ENCODE peak calls at places on chromosomes 13 and 19, in nine cellular contexts. One of them, this sample, is unnamed.

GRCh38 chr13:20525144-20525600 is 485 bp downstream of the CRYL1 start:
- DNase-seq in GM23248: peak; percentile 44
- DNase-seq in MM.1S: peak; percentile 6
- DNase-seq in OCI-LY7: no peak
- DNase-seq in neural progenitor cell: peak; percentile 54
- DNase-seq in GM23338: peak; percentile 66
- DNase-seq in PC-3: peak; percentile 21
- DNase-seq in HCT116: no peak
- DNase-seq in SK-N-SH: no peak
- DNase-seq in this sample: peak; percentile 50

GRCh38 chr19:14006766-14007562 is 844 bp upstream of the RFX1 start:
- DNase-seq in GM23248: no peak
- DNase-seq in MM.1S: no peak
- DNase-seq in OCI-LY7: no peak
- DNase-seq in neural progenitor cell: no peak
- DNase-seq in GM23338: peak; percentile 93
- DNase-seq in PC-3: no peak
- DNase-seq in HCT116: no peak
- DNase-seq in SK-N-SH: peak; percentile 93
- DNase-seq in this sample: peak; percentile 93

GRCh38 chr19:43699506-43700367 is 16.1 kb upstream of the IRGC start:
- DNase-seq in GM23248: peak; percentile 52
- DNase-seq in MM.1S: no peak
- DNase-seq in OCI-LY7: no peak
- DNase-seq in neural progenitor cell: peak; percentile 91
- DNase-seq in GM23338: peak; percentile 93
- DNase-seq in PC-3: no peak
- DNase-seq in HCT116: no peak
- DNase-seq in SK-N-SH: peak; percentile 63
- DNase-seq in this sample: peak; percentile 67

GRCh38 chr13:112255550-112256120 is 120.5 kb upstream of the SPACA7 start:
- DNase-seq in GM23248: no peak
- DNase-seq in MM.1S: no peak
- DNase-seq in OCI-LY7: no peak
- DNase-seq in neural progenitor cell: no peak
- DNase-seq in GM23338: no peak
- DNase-seq in PC-3: no peak
- DNase-seq in HCT116: no peak
- DNase-seq in SK-N-SH: no peak
- DNase-seq in this sample: no peak

GRCh38 chr19:14333101-14333871 is 48.0 kb upstream of the ADGRE5 start:
- DNase-seq in GM23248: peak; percentile 36
- DNase-seq in MM.1S: no peak
- DNase-seq in OCI-LY7: no peak
- DNase-seq in neural progenitor cell: peak; percentile 59
- DNase-seq in GM23338: peak; percentile 70
- DNase-seq in PC-3: peak; percentile 56
- DNase-seq in HCT116: no peak
- DNase-seq in SK-N-SH: peak; percentile 45
- DNase-seq in this sample: peak; percentile 51

GRCh38 chr19:17076539-17076919 is 952 bp downstream of the MYO9B start:
- DNase-seq in GM23248: peak; percentile 44
- DNase-seq in MM.1S: no peak
- DNase-seq in OCI-LY7: peak; percentile 45
- DNase-seq in neural progenitor cell: peak; percentile 29
- DNase-seq in GM23338: peak; percentile 17
- DNase-seq in PC-3: peak; percentile 31
- DNase-seq in HCT116: no peak
- DNase-seq in SK-N-SH: no peak
- DNase-seq in this sample: no peak

GRCh38 chr13:20219585-20219984 is 12.5 kb downstream of the GJB6 start:
- DNase-seq in GM23248: no peak
- DNase-seq in MM.1S: peak; percentile 60
- DNase-seq in OCI-LY7: no peak
- DNase-seq in neural progenitor cell: no peak
- DNase-seq in GM23338: no peak
- DNase-seq in PC-3: no peak
- DNase-seq in HCT116: no peak
- DNase-seq in SK-N-SH: no peak
- DNase-seq in this sample: no peak

GRCh38 chr19:34356875-34357274 is 8.1 kb upstream of the GPI start:
- DNase-seq in GM23248: no peak
- DNase-seq in MM.1S: no peak
- DNase-seq in OCI-LY7: no peak
- DNase-seq in neural progenitor cell: no peak
- DNase-seq in GM23338: no peak
- DNase-seq in PC-3: no peak
- DNase-seq in HCT116: no peak
- DNase-seq in SK-N-SH: no peak
- DNase-seq in this sample: no peak

GRCh38 chr13:44068737-44069136 is 189.0 kb downstream of the LACC1 start:
- DNase-seq in GM23248: peak; percentile 76
- DNase-seq in MM.1S: no peak
- DNase-seq in OCI-LY7: no peak
- DNase-seq in neural progenitor cell: no peak
- DNase-seq in GM23338: peak; percentile 41
- DNase-seq in PC-3: peak; percentile 82
- DNase-seq in HCT116: peak; percentile 13
- DNase-seq in SK-N-SH: no peak
- DNase-seq in this sample: no peak

GRCh38 chr19:952680-953500 is 27.1 kb downstream of the ARID3A start:
- DNase-seq in GM23248: no peak
- DNase-seq in MM.1S: no peak
- DNase-seq in OCI-LY7: peak; percentile 24
- DNase-seq in neural progenitor cell: no peak
- DNase-seq in GM23338: peak; percentile 58
- DNase-seq in PC-3: peak; percentile 58
- DNase-seq in HCT116: no peak
- DNase-seq in SK-N-SH: no peak
- DNase-seq in this sample: peak; percentile 92

GRCh38 chr13:110005563-110005962 is 219.2 kb upstream of the IRS2 start:
- DNase-seq in GM23248: peak; percentile 61
- DNase-seq in MM.1S: no peak
- DNase-seq in OCI-LY7: no peak
- DNase-seq in neural progenitor cell: no peak
- DNase-seq in GM23338: no peak
- DNase-seq in PC-3: no peak
- DNase-seq in HCT116: no peak
- DNase-seq in SK-N-SH: no peak
- DNase-seq in this sample: no peak

GRCh38 chr13:49893591-49893990 is 42.5 kb downstream of the SPRYD7 start:
- DNase-seq in GM23248: no peak
- DNase-seq in MM.1S: no peak
- DNase-seq in OCI-LY7: no peak
- DNase-seq in neural progenitor cell: no peak
- DNase-seq in GM23338: no peak
- DNase-seq in PC-3: no peak
- DNase-seq in HCT116: no peak
- DNase-seq in SK-N-SH: no peak
- DNase-seq in this sample: no peak

GRCh38 chr13:25365720-25366235 is 6.0 kb upstream of the ATP8A2 start:
- DNase-seq in GM23248: no peak
- DNase-seq in MM.1S: no peak
- DNase-seq in OCI-LY7: no peak
- DNase-seq in neural progenitor cell: no peak
- DNase-seq in GM23338: no peak
- DNase-seq in PC-3: no peak
- DNase-seq in HCT116: no peak
- DNase-seq in SK-N-SH: no peak
- DNase-seq in this sample: no peak

DNA sequence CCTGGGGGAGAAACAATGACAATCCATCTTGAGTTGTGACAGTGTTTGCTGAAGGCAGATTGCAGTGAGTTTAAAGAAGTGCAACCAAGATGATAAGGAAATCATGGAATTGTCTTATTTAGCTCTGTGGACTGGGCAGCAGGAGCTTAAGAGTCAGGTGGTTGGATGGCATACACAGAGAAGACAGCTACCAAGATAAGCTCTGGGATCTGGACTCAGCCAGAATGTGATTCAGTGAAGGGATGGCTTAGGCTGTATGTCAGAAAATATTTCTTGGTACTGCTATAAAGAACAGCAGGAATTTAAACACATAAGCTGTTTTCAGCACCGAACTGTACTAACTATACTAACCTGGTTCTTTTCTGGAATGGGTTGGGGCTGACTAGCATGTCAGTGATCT is 25.4 kb downstream of the B3GLCT start:
- DNase-seq in GM23248: no peak
- DNase-seq in MM.1S: no peak
- DNase-seq in OCI-LY7: no peak
- DNase-seq in neural progenitor cell: no peak
- DNase-seq in GM23338: no peak
- DNase-seq in PC-3: no peak
- DNase-seq in HCT116: no peak
- DNase-seq in SK-N-SH: no peak
- DNase-seq in this sample: peak; percentile 31
- H2AFZ ChIP-seq in GM23248: no peak overlapping the region
- H2AFZ ChIP-seq in MM.1S: no peak overlapping the region
- H2AFZ ChIP-seq in OCI-LY7: no peak overlapping the region
- H2AFZ ChIP-seq in neural progenitor cell: no peak overlapping the region
- H2AFZ ChIP-seq in GM23338: no peak overlapping the region
- H2AFZ ChIP-seq in PC-3: no peak overlapping the region
- H2AFZ ChIP-seq in HCT116: no peak overlapping the region
- H2AFZ ChIP-seq in SK-N-SH: no peak overlapping the region
- H2AFZ ChIP-seq in this sample: no peak overlapping the region

GRCh38 chr19:35702223-35703012 is 1.9 kb upstream of the ZBTB32 start:
- DNase-seq in GM23248: peak; percentile 99
- DNase-seq in MM.1S: peak; percentile 98
- DNase-seq in OCI-LY7: peak; percentile 99
- DNase-seq in neural progenitor cell: peak; percentile 99
- DNase-seq in GM23338: peak; percentile 100
- DNase-seq in PC-3: peak; percentile 96
- DNase-seq in HCT116: peak; percentile 96
- DNase-seq in SK-N-SH: peak; percentile 95
- DNase-seq in this sample: peak; percentile 96

GRCh38 chr19:35703343-35703742 is 1.0 kb upstream of the ZBTB32 start:
- DNase-seq in GM23248: no peak
- DNase-seq in MM.1S: no peak
- DNase-seq in OCI-LY7: no peak
- DNase-seq in neural progenitor cell: no peak
- DNase-seq in GM23338: peak; percentile 65
- DNase-seq in PC-3: no peak
- DNase-seq in HCT116: no peak
- DNase-seq in SK-N-SH: peak; percentile 40
- DNase-seq in this sample: no peak

GRCh38 chr19:35708391-35708790 is 4.0 kb downstream of the ZBTB32 start:
- DNase-seq in GM23248: no peak
- DNase-seq in MM.1S: no peak
- DNase-seq in OCI-LY7: no peak
- DNase-seq in neural progenitor cell: no peak
- DNase-seq in GM23338: no peak
- DNase-seq in PC-3: peak; percentile 42
- DNase-seq in HCT116: no peak
- DNase-seq in SK-N-SH: no peak
- DNase-seq in this sample: no peak

DNA sequence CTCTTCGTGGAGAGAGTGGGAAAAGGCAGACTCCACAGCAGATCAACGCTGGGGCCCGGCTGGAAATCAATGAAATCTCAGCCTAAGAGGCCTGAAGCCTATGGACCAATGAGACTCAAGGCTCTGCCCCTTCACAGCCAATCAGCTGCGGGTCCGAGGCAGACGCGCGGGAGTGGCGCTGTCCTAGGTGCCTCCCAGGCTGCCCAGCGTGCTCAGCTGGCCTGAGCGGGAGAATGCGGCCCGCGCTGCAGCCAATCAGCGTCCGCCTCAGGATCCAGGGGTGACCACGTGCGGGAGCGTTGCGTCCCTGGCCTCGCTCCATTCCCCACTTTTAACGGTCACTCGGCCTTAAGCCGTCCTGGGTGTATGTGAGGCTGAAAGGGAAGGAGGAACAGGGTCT is at the start of gene ZBTB32:
- DNase-seq in GM23248: peak; percentile 74
- DNase-seq in MM.1S: no peak
- DNase-seq in OCI-LY7: no peak
- DNase-seq in neural progenitor cell: peak; percentile 80
- DNase-seq in GM23338: peak; percentile 90
- DNase-seq in PC-3: no peak
- DNase-seq in HCT116: no peak
- DNase-seq in SK-N-SH: peak; percentile 43
- DNase-seq in this sample: no peak
- TF ChIP-seq EZH2phosphoT487 in GM23248: no peak
- TF ChIP-seq EZH2phosphoT487 in MM.1S: no peak
- TF ChIP-seq EZH2phosphoT487 in OCI-LY7: no peak
- TF ChIP-seq EZH2phosphoT487 in neural progenitor cell: no peak
- TF ChIP-seq EZH2phosphoT487 in GM23338: no peak
- TF ChIP-seq EZH2phosphoT487 in PC-3: no peak
- TF ChIP-seq EZH2phosphoT487 in HCT116: no peak
- TF ChIP-seq EZH2phosphoT487 in SK-N-SH: no peak
- TF ChIP-seq EZH2phosphoT487 in this sample: no peak

DNA sequence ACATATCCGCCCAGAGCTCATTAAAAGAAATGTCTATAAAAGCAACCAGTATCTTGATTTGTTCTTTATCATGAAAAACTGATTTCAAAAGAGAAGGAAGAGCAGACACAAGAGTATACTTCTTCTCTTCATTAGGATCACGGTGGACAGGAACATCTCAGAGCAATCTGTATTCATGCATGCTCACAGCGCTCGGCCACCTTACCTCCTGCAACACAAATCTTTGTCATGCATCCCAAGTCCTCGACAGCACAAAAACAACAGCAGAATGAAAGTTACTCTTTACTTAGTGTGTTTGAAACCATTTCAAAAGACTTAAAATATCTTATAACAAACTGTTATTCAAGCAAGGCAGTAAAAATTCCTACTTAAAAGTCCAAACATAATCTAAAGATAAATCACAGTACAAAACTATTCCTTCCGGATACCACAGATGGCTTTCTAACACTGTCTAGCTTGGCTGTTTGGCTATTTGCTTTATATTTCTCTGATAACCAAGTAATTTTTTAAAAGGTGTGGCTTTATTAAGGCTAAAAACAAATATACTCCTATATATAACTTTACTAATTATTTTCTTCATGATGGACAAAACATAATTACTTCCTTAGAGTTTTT is 174.5 kb downstream of the TBC1D4 start:
- DNase-seq in GM23248: no peak
- DNase-seq in MM.1S: no peak
- DNase-seq in OCI-LY7: no peak
- DNase-seq in neural progenitor cell: no peak
- DNase-seq in GM23338: peak; percentile 32
- DNase-seq in PC-3: no peak
- DNase-seq in HCT116: no peak
- DNase-seq in SK-N-SH: no peak
- DNase-seq in this sample: no peak
- H3K4me2 ChIP-seq in GM23248: no peak overlapping the region
- H3K4me2 ChIP-seq in MM.1S: no peak overlapping the region
- H3K4me2 ChIP-seq in OCI-LY7: no peak overlapping the region
- H3K4me2 ChIP-seq in neural progenitor cell: no peak overlapping the region
- H3K4me2 ChIP-seq in GM23338: no peak overlapping the region
- H3K4me2 ChIP-seq in PC-3: no peak overlapping the region
- H3K4me2 ChIP-seq in HCT116: no peak overlapping the region
- H3K4me2 ChIP-seq in SK-N-SH: no peak overlapping the region
- H3K4me2 ChIP-seq in this sample: peak overlapping the region; percentile 40

GRCh38 chr19:53193534-53194222 is 520 bp upstream of the ZNF665 start:
- DNase-seq in GM23248: no peak
- DNase-seq in MM.1S: no peak
- DNase-seq in OCI-LY7: no peak
- DNase-seq in neural progenitor cell: no peak
- DNase-seq in GM23338: no peak
- DNase-seq in PC-3: no peak
- DNase-seq in HCT116: no peak
- DNase-seq in SK-N-SH: peak; percentile 27
- DNase-seq in this sample: peak; percentile 10
- H2AFZ ChIP-seq in GM23248: peak overlapping the region; percentile 99
- H2AFZ ChIP-seq in MM.1S: no peak overlapping the region
- H2AFZ ChIP-seq in OCI-LY7: peak overlapping the region; percentile 78
- H2AFZ ChIP-seq in neural progenitor cell: peak overlapping the region; percentile 76
- H2AFZ ChIP-seq in GM23338: peak overlapping the region; percentile 84
- H2AFZ ChIP-seq in PC-3: peak overlapping the region; percentile 37
- H2AFZ ChIP-seq in HCT116: no peak overlapping the region
- H2AFZ ChIP-seq in SK-N-SH: peak overlapping the region; percentile 100
- H2AFZ ChIP-seq in this sample: peak overlapping the region; percentile 88

This sample was measured in hepatocyte.